ENCODE peak calls at places on chromosomes 3 and 15, in seven cellular contexts. D is adrenal gland, A is upper lobe of right lung, E is RWPE1, P is ovary, S is AG10803, U is H9. H is an unnamed sample.

GRCh38 chr15:81809543-81809942 is 236.3 kb downstream of the MEX3B start:
- DNase-seq in D (no peak), A (no peak), E (peak; percentile 28), P (no peak), S (peak; percentile 4), U (peak; percentile 67), H (no peak)

GRCh38 chr3:96192951-96193350 is 621.4 kb upstream of the EPHA6 start:
- DNase-seq in D (no peak), A (no peak), E (no peak), P (no peak), S (no peak), U (no peak), H (no peak)

GRCh38 chr15:50298340-50298739 is 32.8 kb upstream of the HDC start:
- DNase-seq in D (no peak), A (no peak), E (no peak), P (no peak), S (peak; percentile 29), U (no peak), H (no peak)

GRCh38 chr15:69790632-69791031 is 307.1 kb downstream of the TLE3 start:
- DNase-seq in D (no peak), A (no peak), E (no peak), P (no peak), S (no peak), U (no peak), H (no peak)

GRCh38 chr3:183810643-183811594 is 14.5 kb downstream of the MAP6D1 start:
- DNase-seq in D (no peak), A (no peak), E (no peak), P (no peak), S (no peak), U (no peak), H (no peak)

GRCh38 chr15:31276596-31277298 is 49.9 kb upstream of the KLF13 start:
- DNase-seq in D (peak; percentile 1), A (no peak), E (no peak), P (no peak), S (no peak), U (no peak), H (no peak)

GRCh38 chr3:108125550-108126071 is 34.8 kb upstream of the CD47 start:
- DNase-seq in D (no peak), A (no peak), E (no peak), P (no peak), S (no peak), U (no peak), H (no peak)

GRCh38 chr15:69061414-69061842 is 46.9 kb downstream of the NOX5 start:
- DNase-seq in D (no peak), A (no peak), E (no peak), P (no peak), S (no peak), U (peak; percentile 22), H (no peak)

GRCh38 chr3:89353465-89353864 is 246.0 kb downstream of the EPHA3 start:
- DNase-seq in D (no peak), A (no peak), E (peak; percentile 30), P (no peak), S (no peak), U (no peak), H (no peak)

GRCh38 chr15:70200511-70200991 is 102.8 kb upstream of the TLE3 start:
- DNase-seq in D (no peak), A (peak; percentile 36), E (no peak), P (no peak), S (peak; percentile 49), U (no peak), H (no peak)

GRCh38 chr15:88834211-88834812 is 31.1 kb downstream of the ACAN start:
- DNase-seq in D (peak; percentile 46), A (no peak), E (peak; percentile 33), P (peak; percentile 74), S (peak; percentile 59), U (peak; percentile 72), H (no peak)

GRCh38 chr3:119702530-119703527 is at the start of gene CFAP91:
- DNase-seq in D (peak; percentile 98), A (peak; percentile 99), E (peak; percentile 91), P (peak; percentile 99), S (peak; percentile 81), U (peak; percentile 99), H (peak; percentile 99)

GRCh38 chr3:47715928-47716327 is 65.8 kb downstream of the SMARCC1 start:
- DNase-seq in D (peak; percentile 68), A (no peak), E (no peak), P (no peak), S (peak; percentile 25), U (no peak), H (no peak)

GRCh38 chr3:48428863-48429415 is 947 bp downstream of the PLXNB1 start:
- DNase-seq in D (no peak), A (peak; percentile 76), E (no peak), P (peak; percentile 70), S (no peak), U (peak; percentile 55), H (no peak)

GRCh38 chr3:88137836-88138235 is 11.9 kb upstream of the C3orf38 start:
- DNase-seq in D (no peak), A (no peak), E (peak; percentile 5), P (no peak), S (peak; percentile 32), U (no peak), H (no peak)

GRCh38 chr3:124620600-124621063 is 109.6 kb upstream of the UMPS start:
- DNase-seq in D (peak; percentile 89), A (no peak), E (no peak), P (peak; percentile 23), S (peak; percentile 4), U (no peak), H (peak; percentile 82)

GRCh38 chr3:123202451-123202850 is 708 bp downstream of the SEC22A start:
- DNase-seq in D (no peak), A (no peak), E (peak; percentile 19), P (no peak), S (no peak), U (peak; percentile 38), H (no peak)

GRCh38 chr15:40008061-40008460 is 30.9 kb downstream of the SRP14 start:
- DNase-seq in D (no peak), A (no peak), E (no peak), P (no peak), S (peak; percentile 67), U (no peak), H (no peak)

GRCh38 chr3:41673643-41674042 is 288.3 kb downstream of the ULK4 start:
- DNase-seq in D (no peak), A (no peak), E (no peak), P (no peak), S (peak; percentile 58), U (no peak), H (no peak)

GRCh38 chr3:27352047-27352446 is 17.1 kb downstream of the NEK10 start:
- DNase-seq in D (no peak), A (no peak), E (no peak), P (no peak), S (no peak), U (no peak), H (no peak)

GRCh38 chr3:115272036-115272824 is 125.1 kb upstream of the ZBTB20 start:
- DNase-seq in D (peak; percentile 44), A (no peak), E (peak; percentile 9), P (no peak), S (peak; percentile 71), U (no peak), H (no peak)

GRCh38 chr3:66582721-66583141 is 81.9 kb upstream of the LRIG1 start:
- DNase-seq in D (no peak), A (no peak), E (no peak), P (no peak), S (peak; percentile 81), U (no peak), H (no peak)

GRCh38 chr3:8020459-8020858 is 481.2 kb upstream of the LMCD1 start:
- DNase-seq in D (no peak), A (no peak), E (no peak), P (no peak), S (no peak), U (no peak), H (no peak)

DNA sequence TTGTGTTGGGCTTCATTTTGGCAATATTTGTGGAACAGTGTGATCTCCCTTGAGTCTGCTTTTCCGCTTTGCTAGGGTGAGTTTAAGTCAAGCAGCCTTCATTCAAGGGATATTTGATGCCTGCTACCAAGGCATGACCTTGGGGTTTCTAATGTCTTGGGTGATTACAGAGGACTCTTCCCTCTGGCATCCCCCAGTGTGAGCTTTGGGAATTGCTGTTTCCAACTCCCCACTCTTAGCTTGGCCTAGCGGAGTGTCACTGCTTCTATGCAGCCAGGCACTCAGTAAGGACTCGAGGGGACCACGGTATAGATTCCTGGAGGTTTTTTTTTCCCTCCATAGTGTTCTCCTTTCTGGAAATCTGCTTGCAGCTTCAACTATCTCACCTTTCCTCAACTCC is 21.1 kb downstream of the GCNT3 start:
- DNase-seq in D (peak; percentile 29), A (no peak), E (no peak), P (no peak), S (no peak), U (peak; percentile 74), H (no peak)
- TF ChIP-seq CTCF in D (peak; percentile 47), A (no peak), E (no peak), P (no peak), S (peak; percentile 43), U (peak; percentile 75), H (no peak)

GRCh38 chr3:113531826-113532697 is at the start of gene SIDT1:
- DNase-seq in D (peak; percentile 32), A (no peak), E (no peak), P (no peak), S (no peak), U (peak; percentile 42), H (no peak)
- TF ChIP-seq CTCF in D (peak; percentile 20), A (no peak), E (no peak), P (no peak), S (peak; percentile 13), U (no peak), H (no peak)

DNA sequence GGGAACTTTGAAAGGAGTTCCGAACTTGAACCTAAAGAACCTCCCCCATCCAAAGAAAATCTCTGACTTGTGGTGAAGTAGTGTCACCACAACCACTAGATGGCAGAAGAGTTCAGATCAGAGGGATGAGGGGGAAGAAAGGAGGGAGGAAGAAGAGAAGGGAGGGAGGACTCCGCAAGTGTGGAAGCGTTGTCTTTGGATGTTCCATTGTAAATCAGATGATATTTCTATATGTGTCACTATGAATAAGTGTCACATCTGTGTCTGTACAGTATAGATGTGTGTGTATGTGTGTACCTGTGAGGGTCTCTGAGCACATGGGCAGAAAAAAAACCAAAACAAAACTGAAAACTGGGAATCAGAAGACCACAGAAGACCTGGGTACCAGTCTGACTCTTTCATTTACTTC is 16.9 kb downstream of the SLC24A1 start:
- DNase-seq in D (no peak), A (no peak), E (peak; percentile 85), P (no peak), S (peak; percentile 81), U (no peak), H (no peak)
- TF ChIP-seq CTCF in D (peak; percentile 90), A (peak; percentile 81), E (peak; percentile 93), P (peak; percentile 77), S (peak; percentile 92), U (peak; percentile 88), H (peak; percentile 87)

GRCh38 chr15:24763891-24764290 is 88.3 kb downstream of the NPAP1 start:
- DNase-seq in D (no peak), A (no peak), E (no peak), P (no peak), S (no peak), U (no peak), H (no peak)

GRCh38 chr15:24764375-24765171 is 89.0 kb downstream of the NPAP1 start:
- DNase-seq in D (no peak), A (no peak), E (no peak), P (no peak), S (no peak), U (no peak), H (no peak)

GRCh38 chr15:24760066-24760465 is 84.5 kb downstream of the NPAP1 start:
- DNase-seq in D (no peak), A (no peak), E (no peak), P (no peak), S (no peak), U (no peak), H (no peak)

GRCh38 chr15:24766511-24767133 is 91.0 kb downstream of the NPAP1 start:
- DNase-seq in D (no peak), A (no peak), E (no peak), P (no peak), S (no peak), U (no peak), H (no peak)

GRCh38 chr15:24761704-24762302 is 86.2 kb downstream of the NPAP1 start:
- DNase-seq in D (no peak), A (no peak), E (no peak), P (no peak), S (peak; percentile 12), U (no peak), H (no peak)
- TF ChIP-seq CTCF in D (no peak), A (peak; percentile 50), E (peak; percentile 42), P (no peak), S (peak; percentile 36), U (peak; percentile 66), H (peak; percentile 15)

H was measured in CD14-positive monocyte.